ENCODE peak calls at places on chromosomes 11 and 22, in six cellular contexts. J is ELF-1; Q is tibial artery; P is cardiac muscle cell; W is effector CD4-positive, alpha-beta T cell; B is stimulated activated CD8-positive, alpha-beta memory T cell treated with anti-CD3 and anti-CD28 coated beads, Interleukin-15, amount 100 ng/mL, for 1 hour. K is an unnamed sample.

GRCh38 chr11:212150-213100 is 4.9 kb downstream of the RIC8A start:
- DNase-seq in J (no peak), B (no peak), Q (no peak), P (no peak), W (no peak), K (no peak)

GRCh38 chr11:88178211-88178610 is 3.0 kb upstream of the RAB38 start:
- DNase-seq in Q (no peak), P (no peak), W (no peak), J (no peak), B (no peak), K (no peak)

GRCh38 chr11:75313457-75314272 is 37.8 kb downstream of the ARRB1 start:
- DNase-seq in P (peak; percentile 27), J (peak; percentile 73), Q (peak; percentile 76), W (no peak), B (no peak), K (no peak)

GRCh38 chr11:2677127-2677526 is 22.7 kb downstream of the KCNQ1OT1 start:
- DNase-seq in B (no peak), J (no peak), Q (no peak), P (no peak), W (no peak), K (no peak)

GRCh38 chr11:16834384-16834783 is 95.9 kb downstream of the C11orf58 start:
- DNase-seq in J (no peak), W (no peak), B (no peak), P (no peak), Q (no peak), K (no peak)

GRCh38 chr11:78868563-78868962 is 293.9 kb upstream of the NARS2 start:
- DNase-seq in P (no peak), B (no peak), W (no peak), J (no peak), Q (no peak), K (no peak)

GRCh38 chr22:27213291-27213690 is 555.9 kb downstream of the MIAT start:
- DNase-seq in Q (no peak), J (no peak), W (no peak), B (no peak), P (no peak), K (no peak)

GRCh38 chr11:78961938-78962701 is 387.5 kb upstream of the NARS2 start:
- DNase-seq in Q (no peak), W (no peak), P (peak; percentile 92), B (no peak), J (peak; percentile 85), K (no peak)

GRCh38 chr11:119797137-119797611 is 68.2 kb upstream of the NECTIN1 start:
- DNase-seq in Q (no peak), B (no peak), W (no peak), J (peak; percentile 77), P (peak; percentile 30), K (no peak)

GRCh38 chr22:49815641-49816071 is 12.0 kb downstream of the BRD1 start:
- DNase-seq in B (no peak), J (no peak), W (no peak), Q (no peak), P (no peak), K (no peak)

GRCh38 chr11:32892355-32893090 is at the start of gene QSER1:
- DNase-seq in P (peak; percentile 82), Q (peak; percentile 50), W (peak; percentile 57), J (peak; percentile 64), B (peak; percentile 51), K (peak; percentile 53)

GRCh38 chr22:35352214-35353111 is 28.4 kb upstream of the HMOX1 start:
- DNase-seq in B (no peak), J (peak; percentile 52), Q (peak; percentile 84), P (peak; percentile 57), W (no peak), K (no peak)

GRCh38 chr11:77127969-77128691 is at the start of gene MYO7A:
- DNase-seq in W (no peak), Q (peak; percentile 53), J (peak; percentile 97), P (peak; percentile 93), B (no peak), K (no peak)

GRCh38 chr11:8342821-8343681 is 79.4 kb upstream of the LMO1 start:
- DNase-seq in P (no peak), J (no peak), B (no peak), W (no peak), Q (no peak), K (no peak)

GRCh38 chr22:49847751-49848689 is 5.6 kb upstream of the ZBED4 start:
- DNase-seq in B (no peak), J (no peak), Q (no peak), P (peak; percentile 38), W (no peak), K (no peak)

GRCh38 chr22:28344893-28345292 is 334.7 kb downstream of the TTC28 start:
- DNase-seq in W (no peak), P (no peak), B (no peak), J (no peak), Q (no peak), K (no peak)

GRCh38 chr11:94154095-94154856 is 25.6 kb downstream of the PANX1 start:
- DNase-seq in P (no peak), Q (no peak), J (no peak), W (no peak), B (no peak), K (no peak)

K was measured in T-helper 22 cell.